ENCODE peak calls at places on chromosomes 13 and 19, in five cellular contexts. A is smooth muscle cell of the brain vasculature; G is Daoy; I is stimulated activated CD4-positive, alpha-beta T cell treated with anti-CD3 and anti-CD28 coated beads, Interleukin-2, amount 100 ng/mL, for 48 hours; K is lung. B is an unnamed sample.

GRCh38 chr13:34179481-34179880 is 361.5 kb downstream of the RFC3 start:
- DNase-seq in A (no peak), G (no peak), I (no peak), K (no peak), B (no peak)

GRCh38 chr13:90261343-90261742 is 1086.1 kb upstream of the MIR17HG start:
- DNase-seq in A (no peak), G (no peak), I (no peak), K (no peak), B (no peak)

GRCh38 chr13:29640665-29641064 is 45.2 kb upstream of the SLC7A1 start:
- DNase-seq in A (no peak), G (no peak), I (no peak), K (no peak), B (no peak)

GRCh38 chr19:1049841-1050240 is 9.9 kb downstream of the ABCA7 start:
- DNase-seq in A (no peak), G (no peak), I (no peak), K (no peak), B (peak; percentile 54)

GRCh38 chr19:633068-633785 is at the start of gene POLRMT:
- DNase-seq in A (peak; percentile 98), G (peak; percentile 99), I (peak; percentile 94), K (peak; percentile 97), B (peak; percentile 98)

GRCh38 chr19:33292595-33293254 is 9.6 kb downstream of the CEBPA start:
- DNase-seq in A (no peak), G (peak; percentile 47), I (no peak), K (peak; percentile 66), B (no peak)

GRCh38 chr13:27744861-27745260 is 47.4 kb upstream of the GSX1 start:
- DNase-seq in A (no peak), G (no peak), I (no peak), K (no peak), B (no peak)

GRCh38 chr19:47778954-47779351 is 450 bp downstream of the SELENOW start:
- DNase-seq in A (no peak), G (no peak), I (no peak), K (peak; percentile 53), B (no peak)

GRCh38 chr19:40376286-40376862 is 13.6 kb downstream of the HIPK4 start:
- DNase-seq in A (no peak), G (no peak), I (no peak), K (no peak), B (no peak)

GRCh38 chr13:93689333-93689732 is 462.7 kb downstream of the GPC6 start:
- DNase-seq in A (no peak), G (no peak), I (no peak), K (no peak), B (no peak)

GRCh38 chr13:98389319-98389718 is 187.6 kb downstream of the STK24 start:
- DNase-seq in A (no peak), G (no peak), I (no peak), K (no peak), B (no peak)

GRCh38 chr13:98508280-98509074 is 68.4 kb downstream of the STK24 start:
- DNase-seq in A (no peak), G (peak; percentile 62), I (no peak), K (no peak), B (no peak)

GRCh38 chr19:2609389-2610116 is 92.9 kb downstream of the GNG7 start:
- DNase-seq in A (no peak), G (no peak), I (no peak), K (no peak), B (no peak)

GRCh38 chr19:45905016-45905415 is 2.6 kb upstream of the MYPOP start:
- DNase-seq in A (no peak), G (no peak), I (no peak), K (no peak), B (no peak)

GRCh38 chr19:29247912-29248311 is 35.0 kb upstream of the UQCRFS1 start:
- DNase-seq in A (no peak), G (no peak), I (no peak), K (no peak), B (no peak)

GRCh38 chr13:31048521-31048920 is 113.2 kb downstream of the HSPH1 start:
- DNase-seq in A (no peak), G (no peak), I (no peak), K (no peak), B (no peak)

GRCh38 chr19:38883286-38883685 is 5.2 kb upstream of the RINL start:
- DNase-seq in A (no peak), G (no peak), I (no peak), K (no peak), B (no peak)

GRCh38 chr19:13693933-13694332 is 70.4 kb upstream of the MRI1 start:
- DNase-seq in A (no peak), G (no peak), I (no peak), K (no peak), B (peak; percentile 5)

GRCh38 chr13:40191186-40191980 is 475.1 kb downstream of the FOXO1 start:
- DNase-seq in A (no peak), G (no peak), I (no peak), K (no peak), B (no peak)

GRCh38 chr13:24221007-24221406 is 60.5 kb downstream of the SPATA13 start:
- DNase-seq in A (no peak), G (no peak), I (no peak), K (no peak), B (no peak)

GRCh38 chr13:113565526-113566226 is 18.9 kb upstream of the TFDP1 start:
- DNase-seq in A (no peak), G (no peak), I (no peak), K (peak; percentile 24), B (no peak)

GRCh38 chr13:19596960-19597361 is 35.6 kb upstream of the TPTE2 start:
- DNase-seq in A (no peak), G (peak; percentile 61), I (no peak), K (no peak), B (no peak)

GRCh38 chr13:41007359-41008118 is 11.6 kb downstream of the ELF1 start:
- DNase-seq in A (no peak), G (no peak), I (no peak), K (no peak), B (no peak)

GRCh38 chr19:47573076-47574026 is at the start of gene ZNF541:
- DNase-seq in A (no peak), G (peak; percentile 28), I (peak; percentile 60), K (peak; percentile 38), B (no peak)

GRCh38 chr13:51926528-51926885 is 64.7 kb downstream of the CCDC70 start:
- DNase-seq in A (no peak), G (no peak), I (no peak), K (no peak), B (no peak)

GRCh38 chr13:103062079-103062478 is 4.1 kb downstream of the SLC10A2 start:
- DNase-seq in A (no peak), G (no peak), I (no peak), K (no peak), B (no peak)

GRCh38 chr13:40102854-40103253 is 447.4 kb downstream of the COG6 start:
- DNase-seq in A (no peak), G (peak; percentile 85), I (peak; percentile 86), K (no peak), B (no peak)

GRCh38 chr19:19062454-19063182 is 1.2 kb upstream of the SLC25A42 start:
- DNase-seq in A (no peak), G (peak; percentile 79), I (no peak), K (no peak), B (no peak)

GRCh38 chr19:46503848-46504453 is 8.3 kb upstream of the PNMA8B start:
- DNase-seq in A (no peak), G (no peak), I (no peak), K (no peak), B (peak; percentile 87)

GRCh38 chr19:10412257-10412977 is 7.9 kb upstream of the PDE4A start:
- DNase-seq in A (no peak), G (no peak), I (no peak), K (no peak), B (no peak)

GRCh38 chr13:112724788-112725345 is 35.0 kb downstream of the ATP11A start:
- DNase-seq in A (no peak), G (no peak), I (no peak), K (no peak), B (no peak)

GRCh38 chr19:56126983-56127780 is 6.1 kb upstream of the ZNF787 start:
- DNase-seq in A (no peak), G (no peak), I (no peak), K (no peak), B (no peak)

GRCh38 chr19:3969435-3970312 is 1.2 kb downstream of the DAPK3 start:
- DNase-seq in A (no peak), G (peak; percentile 94), I (no peak), K (no peak), B (no peak)

GRCh38 chr19:35500611-35501010 is 10.3 kb upstream of the KRTDAP start:
- DNase-seq in A (no peak), G (no peak), I (no peak), K (no peak), B (no peak)